ENCODE peak calls at places on chromosomes 2 and 18, in four cellular contexts. L is activated naive CD8-positive, alpha-beta T cell treated with anti-CD3 and anti-CD28 coated beads, Interleukin-2, amount 50 U/mL, for 24 hours; C is stimulated activated CD4-positive, alpha-beta T cell treated with anti-CD3 and anti-CD28 coated beads, Interleukin-2, amount 100 ng/mL, for 24 hours; B is effector CD4-positive, alpha-beta T cell. N is an unnamed sample.

GRCh38 chr2:143840601-143841000 is 679.3 kb downstream of the ZEB2 start:
- DNase-seq in B (no peak), L (no peak), C (no peak), N (no peak)

GRCh38 chr2:148615446-148615845 is 29.1 kb upstream of the EPC2 start:
- DNase-seq in B (no peak), L (no peak), C (no peak), N (no peak)

GRCh38 chr2:240739797-240740196 is 48.1 kb downstream of the AQP12A start:
- DNase-seq in L (peak), B (no peak), C (no peak), N (no peak)

GRCh38 chr2:49973917-49974368 is 819.6 kb upstream of the FSHR start:
- DNase-seq in B (peak), C (peak), L (peak), N (peak)

GRCh38 chr2:62354771-62355550 is 151.0 kb downstream of the TMEM17 start:
- DNase-seq in B (no peak), L (no peak), C (no peak), N (no peak)

GRCh38 chr2:178796079-178796677 is 11.0 kb downstream of the TTN start:
- DNase-seq in B (no peak), C (no peak), L (no peak), N (no peak)

GRCh38 chr18:57975805-57976204 is 68.2 kb upstream of the NEDD4L start:
- DNase-seq in B (no peak), L (no peak), C (no peak), N (no peak)

GRCh38 chr2:169609264-169609663 is 25.1 kb downstream of the PPIG start:
- DNase-seq in C (no peak), L (no peak), B (no peak), N (no peak)

GRCh38 chr18:34048423-34048822 is 176.3 kb downstream of the NOL4 start:
- DNase-seq in B (no peak), L (no peak), C (no peak), N (no peak)

GRCh38 chr18:73352546-73352945 is 484.8 kb upstream of the NETO1 start:
- DNase-seq in L (no peak), C (no peak), B (no peak), N (no peak)

GRCh38 chr2:205768815-205769493 is 86.7 kb downstream of the NRP2 start:
- DNase-seq in B (no peak), L (no peak), C (no peak), N (no peak)

GRCh38 chr2:213199871-213200270 is 48.5 kb upstream of the IKZF2 start:
- DNase-seq in L (no peak), C (no peak), B (no peak), N (no peak)

GRCh38 chr2:128585706-128586105 is 267.0 kb upstream of the HS6ST1 start:
- DNase-seq in B (no peak), C (no peak), L (no peak), N (no peak)

GRCh38 chr2:241214209-241214608 is 25.7 kb downstream of the ANO7 start:
- DNase-seq in L (no peak), B (no peak), C (no peak), N (no peak)

GRCh38 chr2:1873343-1873742 is 129.0 kb upstream of the PXDN start:
- DNase-seq in L (no peak), B (no peak), C (no peak), N (no peak)

GRCh38 chr2:10327896-10328666 is 25.4 kb downstream of the HPCAL1 start:
- DNase-seq in C (no peak), B (no peak), L (no peak), N (no peak)

GRCh38 chr2:237126519-237126918 is 40.8 kb downstream of the COPS8 start:
- DNase-seq in L (no peak), C (no peak), B (no peak), N (no peak)

GRCh38 chr18:79493801-79494211 is 98.1 kb downstream of the NFATC1 start:
- DNase-seq in B (no peak), L (no peak), C (no peak), N (no peak)

GRCh38 chr2:118016911-118017310 is 3.0 kb upstream of the CCDC93 start:
- DNase-seq in C (no peak), L (no peak), B (no peak), N (no peak)

GRCh38 chr2:37976411-37976810 is 51.3 kb downstream of the RMDN2 start:
- DNase-seq in C (no peak), B (no peak), L (no peak), N (no peak)

GRCh38 chr18:46152436-46152807 is 48.2 kb downstream of the HAUS1 start:
- DNase-seq in B (no peak), C (no peak), L (no peak), N (no peak)

GRCh38 chr2:148720501-148720998 is 76.0 kb downstream of the EPC2 start:
- DNase-seq in L (no peak), B (no peak), C (no peak), N (no peak)

GRCh38 chr2:40554665-40555294 is 102.9 kb upstream of the SLC8A1 start:
- DNase-seq in B (no peak), C (peak), L (peak), N (peak)

GRCh38 chr2:177051278-177051677 is 161.3 kb upstream of the HNRNPA3 start:
- DNase-seq in L (no peak), B (no peak), C (no peak), N (no peak)

GRCh38 chr2:68425503-68425902 is 41.6 kb downstream of the FBXO48 start:
- DNase-seq in C (no peak), B (no peak), L (no peak), N (no peak)

GRCh38 chr2:50636462-50636861 is 395.5 kb downstream of the NRXN1 start:
- DNase-seq in L (no peak), B (no peak), C (no peak), N (no peak)

GRCh38 chr2:112516801-112517200 is 25.5 kb upstream of the POLR1B start:
- DNase-seq in L (no peak), B (no peak), C (no peak), N (no peak)

N was measured in stimulated activated naive B cell treated with anti-CD40 and anti-IgM and Interleukin-4, amounts not matched to agents 10 μg/mL and 1 μg/mL and 100 μg/mL, for 72 hours.